ENCODE peak calls at places on chromosome 17, in seven cellular contexts. S is H9; H is left colon; N is activated T-cell treated with anti-CD3 and anti-CD28 coated beads, Interleukin-2, amount 50 U/mL, for 72 hours; Z is amniotic stem cell; D is GM12891; O is activated CD4-positive, CD25-positive, alpha-beta regulatory T cell treated with anti-CD3 and anti-CD28 coated beads, Interleukin-2, amount 50 U/mL, for 16 hours. Y is an unnamed sample.

GRCh38 chr17:44898768-44899073 is 524 bp downstream of the EFTUD2 start:
- DNase-seq in D (no peak), S (no peak), N (no peak), H (no peak), Z (no peak), O (no peak), Y (peak; percentile 56)

GRCh38 chr17:7717756-7718350 is 309 bp downstream of the DNAH2 start:
- DNase-seq in N (no peak), S (peak; percentile 31), Z (no peak), D (no peak), O (no peak), H (peak; percentile 29), Y (no peak)

GRCh38 chr17:55641559-55642160 is 81.0 kb downstream of the TMEM100 start:
- DNase-seq in Z (no peak), O (no peak), N (peak; percentile 42), S (peak; percentile 69), D (no peak), H (peak; percentile 65), Y (peak; percentile 26)

GRCh38 chr17:2903193-2903974 is 107.1 kb downstream of the RAP1GAP2 start:
- DNase-seq in S (peak; percentile 36), O (no peak), D (no peak), Z (no peak), N (no peak), H (no peak), Y (no peak)

GRCh38 chr17:42781639-42782401 is 1.4 kb downstream of the WNK4 start:
- DNase-seq in S (no peak), N (no peak), Z (no peak), D (no peak), H (no peak), O (no peak), Y (no peak)

GRCh38 chr17:30378191-30378796 is 433 bp upstream of the CPD start:
- DNase-seq in N (peak; percentile 69), Z (no peak), O (no peak), D (no peak), S (no peak), H (peak; percentile 45), Y (peak; percentile 43)

GRCh38 chr17:3695129-3695722 is 729 bp downstream of the P2RX5 start:
- DNase-seq in D (no peak), Z (no peak), N (no peak), O (no peak), S (no peak), H (no peak), Y (no peak)

GRCh38 chr17:17836818-17837379 is at the start of gene SREBF1:
- DNase-seq in D (peak; percentile 72), S (peak; percentile 87), H (peak; percentile 81), O (no peak), Z (no peak), N (peak; percentile 80), Y (peak; percentile 88)

GRCh38 chr17:73792994-73793393 is 148.7 kb upstream of the SDK2 start:
- DNase-seq in N (no peak), D (no peak), O (no peak), H (no peak), S (no peak), Z (no peak), Y (no peak)

GRCh38 chr17:78342438-78343098 is 17.3 kb downstream of the SOCS3 start:
- DNase-seq in H (no peak), O (no peak), S (peak; percentile 59), N (no peak), D (no peak), Z (peak; percentile 58), Y (no peak)

GRCh38 chr17:74514632-74515035 is 16.6 kb downstream of the CD300LB start:
- DNase-seq in D (no peak), H (no peak), O (no peak), Z (no peak), N (peak; percentile 52), S (no peak), Y (no peak)

GRCh38 chr17:34979650-34980352 is 511 bp upstream of the LIG3 start:
- DNase-seq in H (no peak), O (no peak), D (no peak), Z (peak; percentile 5), S (no peak), N (no peak), Y (no peak)

GRCh38 chr17:9700136-9700535 is 54.8 kb downstream of the USP43 start:
- DNase-seq in S (no peak), D (no peak), N (no peak), Z (no peak), O (no peak), H (no peak), Y (no peak)